ENCODE peak calls at places on chromosomes 11 and 22, in seven cellular contexts. H is GM13977; L is effector memory CD4-positive, alpha-beta T cell; Y is brain pericyte; Q is astrocyte of the spinal cord; W is activated T-helper 9 cell treated with anti-CD3 and anti-CD28 coated beads, Interleukin-2, amount 50 U/mL, for 16 hours; B is left kidney. F is an unnamed sample.

GRCh38 chr11:69919659-69920499 is 100.7 kb upstream of the FGF3 start:
- DNase-seq in L (no peak), Q (no peak), W (no peak), H (no peak), B (no peak), Y (no peak), F (no peak)

GRCh38 chr22:38085056-38085455 is 1.1 kb upstream of the SLC16A8 start:
- DNase-seq in B (no peak), Q (no peak), H (no peak), L (no peak), W (no peak), Y (no peak), F (no peak)

GRCh38 chr11:123977731-123978347 is at the start of gene OR10S1:
- DNase-seq in Y (no peak), W (no peak), B (no peak), L (no peak), H (no peak), Q (no peak), F (no peak)

GRCh38 chr11:117423046-117423575 is 95.5 kb downstream of the CEP164 start:
- DNase-seq in L (no peak), Y (no peak), H (no peak), B (no peak), Q (no peak), W (no peak), F (no peak)

GRCh38 chr11:1486054-1486825 is at the start of gene MOB2:
- DNase-seq in Y (no peak), B (peak), H (peak), W (no peak), Q (no peak), L (no peak), F (no peak)

GRCh38 chr11:14380947-14381555 is 22.1 kb upstream of the RRAS2 start:
- DNase-seq in H (no peak), Y (no peak), Q (peak), W (peak), L (no peak), B (peak), F (peak)

GRCh38 chr22:26673485-26673884 is 16.1 kb downstream of the MIAT start:
- DNase-seq in W (no peak), Y (no peak), Q (no peak), L (no peak), H (no peak), B (no peak), F (no peak)

GRCh38 chr22:27150530-27150909 is 493.1 kb downstream of the MIAT start:
- DNase-seq in W (no peak), Q (no peak), H (no peak), Y (no peak), L (no peak), B (no peak), F (no peak)

GRCh38 chr11:45809456-45810395 is 4.8 kb downstream of the SLC35C1 start:
- DNase-seq in W (no peak), L (no peak), Q (no peak), Y (no peak), B (no peak), H (no peak), F (no peak)

GRCh38 chr11:46308632-46309419 is 31.4 kb downstream of the CREB3L1 start:
- DNase-seq in Y (no peak), H (peak), L (peak), B (peak), Q (peak), W (peak), F (no peak)

GRCh38 chr11:75562836-75563484 is 907 bp downstream of the SERPINH1 start:
- DNase-seq in H (no peak), L (no peak), W (no peak), B (peak), Q (peak), Y (no peak), F (no peak)

GRCh38 chr11:62179995-62180394 is 10.0 kb upstream of the SCGB1D1 start:
- DNase-seq in L (no peak), W (no peak), H (no peak), B (no peak), Q (no peak), Y (no peak), F (no peak)

GRCh38 chr11:15157181-15157580 is 42.5 kb downstream of the INSC start:
- DNase-seq in L (no peak), Q (peak), W (no peak), Y (no peak), H (no peak), B (no peak), F (no peak)

GRCh38 chr22:49509016-49509415 is 318.7 kb downstream of the BRD1 start:
- DNase-seq in L (no peak), Q (no peak), B (no peak), H (no peak), W (no peak), Y (no peak), F (no peak)

F was measured in cortex of kidney.